ENCODE peak calls at places on chromosomes 4 and X, in ten cellular contexts. B is tibial nerve, Q is NB4, L is erythroblast, P is testis, T is transverse colon, D is GM12891, A is upper lobe of left lung, Z is suprapubic skin, M is K562. G is an unnamed sample.

GRCh38 chr4:96052827-96053226 is 212.9 kb downstream of the PDHA2 start:
- DNase-seq in B (no peak), Q (no peak), L (no peak), P (no peak), T (no peak), D (no peak), A (no peak), Z (no peak), M (no peak), G (no peak)

GRCh38 chr4:177450421-177451107 is 8.3 kb upstream of the AGA start:
- DNase-seq in B (no peak), Q (peak), L (no peak), P (no peak), T (no peak), D (no peak), A (no peak), Z (no peak), M (no peak), G (no peak)

GRCh38 chrX:47597222-47597621 is 15.0 kb downstream of the TIMP1 start:
- DNase-seq in B (no peak), Q (no peak), L (no peak), P (no peak), T (no peak), D (no peak), A (no peak), Z (no peak), M (no peak), G (no peak)

GRCh38 chrX:51496501-51497291 is at the start of gene NUDT11:
- DNase-seq in B (peak), Q (no peak), L (peak), P (peak), T (peak), D (no peak), A (peak), Z (no peak), M (peak), G (peak)

GRCh38 chr4:132910226-132910748 is 238.8 kb upstream of the PCDH10 start:
- DNase-seq in B (no peak), Q (no peak), L (no peak), P (no peak), T (no peak), D (no peak), A (no peak), Z (no peak), M (no peak), G (no peak)

GRCh38 chr4:145937021-145937861 is 1.4 kb downstream of the ZNF827 start:
- DNase-seq in B (peak), Q (peak), L (peak), P (peak), T (peak), D (peak), A (peak), Z (peak), M (peak), G (no peak)

GRCh38 chr4:9927317-9928007 is 93.8 kb downstream of the SLC2A9 start:
- DNase-seq in B (no peak), Q (no peak), L (no peak), P (no peak), T (no peak), D (no peak), A (no peak), Z (no peak), M (peak), G (no peak)

GRCh38 chr4:105140684-105141490 is 5.8 kb upstream of the TET2 start:
- DNase-seq in B (peak), Q (peak), L (peak), P (peak), T (peak), D (no peak), A (no peak), Z (no peak), M (peak), G (no peak)

GRCh38 chrX:46624090-46624786 is 50.7 kb downstream of the CHST7 start:
- DNase-seq in B (no peak), Q (no peak), L (no peak), P (no peak), T (no peak), D (no peak), A (no peak), Z (no peak), M (no peak), G (no peak)

GRCh38 chrX:27186671-27187070 is 276.5 kb downstream of the PPP4R3C start:
- DNase-seq in B (no peak), Q (peak), L (peak), P (peak), T (peak), D (no peak), A (no peak), Z (no peak), M (peak), G (no peak)

GRCh38 chrX:154313147-154313546 is 17.6 kb downstream of the TKTL1 start:
- DNase-seq in B (no peak), Q (no peak), L (no peak), P (no peak), T (no peak), D (no peak), A (no peak), Z (no peak), M (no peak), G (no peak)

GRCh38 chrX:113384628-113385027 is 544.0 kb upstream of the AMOT start:
- DNase-seq in B (peak), Q (no peak), L (no peak), P (peak), T (no peak), D (no peak), A (no peak), Z (no peak), M (no peak), G (no peak)

GRCh38 chr4:16297003-16297402 is 70.7 kb upstream of the TAPT1 start:
- DNase-seq in B (no peak), Q (no peak), L (no peak), P (no peak), T (no peak), D (no peak), A (no peak), Z (no peak), M (no peak), G (no peak)

GRCh38 chr4:140609548-140610425 is 41.0 kb upstream of the UCP1 start:
- DNase-seq in B (no peak), Q (peak), L (peak), P (no peak), T (no peak), D (peak), A (no peak), Z (no peak), M (peak), G (peak)

GRCh38 chr4:7759221-7759620 is 180.4 kb downstream of the AFAP1 start:
- DNase-seq in B (no peak), Q (peak), L (no peak), P (no peak), T (no peak), D (peak), A (no peak), Z (no peak), M (no peak), G (no peak)

GRCh38 chr4:150570123-150570522 is 11.8 kb upstream of the MAB21L2 start:
- DNase-seq in B (no peak), Q (no peak), L (no peak), P (no peak), T (no peak), D (no peak), A (no peak), Z (no peak), M (no peak), G (no peak)

GRCh38 chrX:96985046-96985445 is 101.3 kb downstream of the RPA4 start:
- DNase-seq in B (no peak), Q (no peak), L (peak), P (no peak), T (no peak), D (no peak), A (no peak), Z (no peak), M (no peak), G (no peak)

GRCh38 chrX:10240918-10241317 is 84.1 kb downstream of the CLCN4 start:
- DNase-seq in B (peak), Q (no peak), L (no peak), P (no peak), T (no peak), D (no peak), A (no peak), Z (no peak), M (no peak), G (no peak)

GRCh38 chr4:168480991-168481588 is 798 bp upstream of the DDX60L start:
- DNase-seq in B (peak), Q (peak), L (peak), P (peak), T (peak), D (peak), A (no peak), Z (no peak), M (peak), G (peak)

GRCh38 chrX:119417842-119418241 is 18.7 kb downstream of the SLC25A43 start:
- DNase-seq in B (no peak), Q (peak), L (peak), P (no peak), T (no peak), D (no peak), A (no peak), Z (no peak), M (no peak), G (no peak)

GRCh38 chr4:84470204-84470785 is 28.8 kb downstream of the NKX6-1 start:
- DNase-seq in B (no peak), Q (peak), L (peak), P (no peak), T (no peak), D (no peak), A (no peak), Z (no peak), M (no peak), G (no peak)

GRCh38 chrX:129618997-129619396 is 35.8 kb downstream of the APLN start:
- DNase-seq in B (no peak), Q (no peak), L (no peak), P (no peak), T (peak), D (no peak), A (no peak), Z (no peak), M (no peak), G (no peak)

GRCh38 chr4:134421734-134422133 is 220.1 kb upstream of the PABPC4L start:
- DNase-seq in B (no peak), Q (no peak), L (no peak), P (no peak), T (no peak), D (no peak), A (no peak), Z (no peak), M (no peak), G (no peak)

GRCh38 chr4:40583850-40584439 is 45.7 kb downstream of the RBM47 start:
- DNase-seq in B (no peak), Q (no peak), L (no peak), P (no peak), T (no peak), D (no peak), A (no peak), Z (no peak), M (no peak), G (no peak)

GRCh38 chr4:155546451-155546850 is 120.2 kb upstream of the GUCY1A1 start:
- DNase-seq in B (no peak), Q (no peak), L (no peak), P (no peak), T (no peak), D (no peak), A (no peak), Z (no peak), M (no peak), G (no peak)

GRCh38 chr4:113397114-113397701 is 347.8 kb downstream of the ANK2 start:
- DNase-seq in B (no peak), Q (no peak), L (no peak), P (peak), T (no peak), D (no peak), A (no peak), Z (no peak), M (no peak), G (no peak)

GRCh38 chrX:47840106-47840505 is 3.4 kb downstream of the ZNF81 start:
- DNase-seq in B (no peak), Q (no peak), L (no peak), P (no peak), T (no peak), D (no peak), A (no peak), Z (no peak), M (no peak), G (no peak)

DNA sequence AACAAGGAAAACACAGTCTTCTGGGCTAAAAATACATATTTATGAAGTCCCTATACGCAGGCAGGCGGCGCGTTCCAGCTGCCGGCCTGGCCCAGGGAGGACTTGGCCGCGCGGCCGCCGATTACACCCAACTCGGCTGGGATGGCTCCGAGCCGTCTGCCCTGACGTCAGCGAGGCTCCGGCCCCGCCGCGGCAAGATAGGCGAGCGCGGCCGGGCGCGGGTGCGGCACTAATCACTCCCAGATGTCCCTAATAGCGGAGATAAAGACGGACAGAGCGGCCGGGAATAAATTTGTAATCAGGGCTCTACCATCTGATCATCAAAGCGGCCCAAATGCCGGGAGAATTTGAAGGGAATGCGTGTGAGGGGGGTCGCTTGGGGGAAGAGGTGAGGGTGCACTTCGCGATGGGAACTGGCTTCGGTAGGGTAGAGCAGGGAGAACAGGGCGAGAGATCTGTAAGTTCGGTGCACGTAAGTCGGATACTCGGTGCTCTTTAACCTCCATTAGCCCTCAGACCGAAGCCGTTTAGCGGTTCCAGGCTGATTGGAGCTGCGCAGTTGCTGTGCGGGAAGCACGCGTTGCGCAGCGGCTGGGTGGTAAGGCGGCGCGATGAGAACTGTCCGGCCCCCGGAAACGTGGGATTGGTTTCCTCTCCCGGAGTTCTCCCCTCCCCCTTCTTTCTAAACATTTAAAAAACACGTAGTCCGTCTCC is 7.7 kb downstream of the HAND2 start:
- DNase-seq in B (peak), Q (peak), L (peak), P (peak), T (peak), D (no peak), A (peak), Z (peak), M (peak), G (no peak)
- TF ChIP-seq POLR2A in B (no peak), Q (no peak), L (no peak), P (no peak), T (no peak), D (no peak), A (no peak), Z (no peak), M (peak), G (no peak)

GRCh38 chr4:121784975-121785374 is 16.1 kb upstream of the EXOSC9 start:
- DNase-seq in B (peak), Q (no peak), L (no peak), P (no peak), T (no peak), D (no peak), A (no peak), Z (no peak), M (no peak), G (peak)
- TF ChIP-seq POLR2A in B (peak), Q (no peak), L (no peak), P (no peak), T (no peak), D (no peak), A (no peak), Z (no peak), M (no peak), G (no peak)

DNA sequence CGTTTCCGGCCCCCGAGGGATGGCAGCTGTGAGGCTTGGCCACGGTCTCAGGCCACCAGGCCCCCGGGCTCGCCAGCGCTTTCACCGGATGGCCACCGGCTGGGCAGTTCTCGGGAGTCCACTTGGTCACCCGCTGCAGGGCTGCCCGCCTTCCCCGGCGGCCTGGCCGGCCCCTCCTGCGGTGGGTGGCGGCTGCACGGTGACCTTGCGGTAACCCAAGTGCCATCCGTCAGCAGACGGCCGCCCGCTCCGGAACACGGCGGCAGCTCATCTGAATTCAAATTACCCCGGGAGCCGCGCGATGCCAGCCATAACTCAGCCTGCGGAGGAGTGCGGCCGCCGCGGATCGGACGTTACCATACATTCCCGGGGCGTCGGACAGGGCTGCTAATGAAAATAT is 60.7 kb downstream of the FAM53A start:
- DNase-seq in B (no peak), Q (peak), L (no peak), P (no peak), T (no peak), D (no peak), A (peak), Z (no peak), M (no peak), G (no peak)
- TF ChIP-seq POLR2A in B (no peak), Q (no peak), L (no peak), P (no peak), T (no peak), D (no peak), A (no peak), Z (no peak), M (no peak), G (no peak)

DNA sequence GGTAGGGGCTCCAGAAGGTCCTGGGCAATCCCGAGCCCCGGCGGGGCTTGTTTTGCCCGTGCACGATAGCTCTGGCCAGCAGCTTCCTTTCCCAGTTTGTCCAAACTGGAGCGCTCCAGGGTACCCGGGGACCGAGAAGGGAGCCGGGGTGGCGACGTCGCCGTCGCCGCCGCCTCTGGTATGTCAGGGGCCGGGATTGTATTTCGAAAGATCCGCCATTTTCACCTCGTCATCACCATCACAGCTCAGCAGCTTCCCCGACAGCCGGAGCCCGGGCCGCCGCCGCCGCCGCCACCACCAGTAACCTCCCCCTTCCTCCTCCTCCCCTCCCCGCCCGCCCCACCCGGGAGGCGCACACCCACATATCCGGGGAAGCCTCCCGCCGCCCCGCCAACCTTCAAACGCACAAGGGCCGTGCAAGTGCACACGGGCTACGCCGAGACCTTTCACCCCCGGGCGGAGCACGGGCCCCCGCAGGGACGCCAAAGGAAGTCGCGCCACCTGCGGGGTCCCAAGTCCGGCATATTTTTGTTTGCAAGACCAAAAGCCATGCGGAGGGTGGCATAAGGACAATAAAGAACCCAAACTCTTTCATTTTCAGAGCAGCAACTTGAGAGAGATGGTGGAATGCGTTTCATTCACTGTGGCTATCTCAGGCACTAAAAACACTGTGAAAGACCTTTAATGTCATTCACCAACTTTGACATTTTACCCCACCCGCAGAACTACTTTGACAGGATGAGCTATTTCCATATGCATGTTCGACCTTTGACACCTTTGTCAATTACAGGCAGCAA is at the start of gene LIN54:
- DNase-seq in B (peak), Q (peak), L (peak), P (peak), T (peak), D (peak), A (peak), Z (peak), M (peak), G (peak)
- TF ChIP-seq POLR2A in B (no peak), Q (peak), L (peak), P (no peak), T (peak), D (peak), A (no peak), Z (no peak), M (peak), G (peak)

DNA sequence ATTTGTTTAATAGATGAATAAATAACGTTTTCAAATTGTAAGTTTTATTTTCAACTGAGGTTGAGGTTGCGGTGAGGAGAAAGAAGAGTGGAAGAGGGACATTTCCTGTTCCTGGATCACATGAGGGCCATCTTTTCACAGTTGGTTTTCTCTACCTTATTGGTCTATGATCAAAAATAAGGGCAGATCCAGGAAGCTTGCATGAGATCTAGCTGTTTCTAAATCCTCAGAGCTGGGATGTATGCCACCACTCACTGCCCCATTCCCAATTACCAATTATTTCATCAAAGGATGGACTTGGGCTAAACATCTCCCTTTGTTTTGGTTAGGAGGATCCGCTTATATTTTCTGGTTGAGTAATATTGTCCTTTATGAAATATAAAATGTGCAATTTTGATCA is 104.8 kb upstream of the TLL1 start:
- DNase-seq in B (no peak), Q (no peak), L (no peak), P (no peak), T (no peak), D (no peak), A (no peak), Z (no peak), M (no peak), G (no peak)
- TF ChIP-seq POLR2A in B (no peak), Q (no peak), L (no peak), P (no peak), T (no peak), D (no peak), A (no peak), Z (no peak), M (no peak), G (no peak)

GRCh38 chr4:687048-687974 is 1.6 kb downstream of the SLC49A3 start:
- DNase-seq in B (peak), Q (peak), L (peak), P (peak), T (peak), D (no peak), A (peak), Z (peak), M (peak), G (peak)
- TF ChIP-seq POLR2A in B (peak), Q (peak), L (no peak), P (no peak), T (no peak), D (no peak), A (no peak), Z (no peak), M (peak), G (peak)

DNA sequence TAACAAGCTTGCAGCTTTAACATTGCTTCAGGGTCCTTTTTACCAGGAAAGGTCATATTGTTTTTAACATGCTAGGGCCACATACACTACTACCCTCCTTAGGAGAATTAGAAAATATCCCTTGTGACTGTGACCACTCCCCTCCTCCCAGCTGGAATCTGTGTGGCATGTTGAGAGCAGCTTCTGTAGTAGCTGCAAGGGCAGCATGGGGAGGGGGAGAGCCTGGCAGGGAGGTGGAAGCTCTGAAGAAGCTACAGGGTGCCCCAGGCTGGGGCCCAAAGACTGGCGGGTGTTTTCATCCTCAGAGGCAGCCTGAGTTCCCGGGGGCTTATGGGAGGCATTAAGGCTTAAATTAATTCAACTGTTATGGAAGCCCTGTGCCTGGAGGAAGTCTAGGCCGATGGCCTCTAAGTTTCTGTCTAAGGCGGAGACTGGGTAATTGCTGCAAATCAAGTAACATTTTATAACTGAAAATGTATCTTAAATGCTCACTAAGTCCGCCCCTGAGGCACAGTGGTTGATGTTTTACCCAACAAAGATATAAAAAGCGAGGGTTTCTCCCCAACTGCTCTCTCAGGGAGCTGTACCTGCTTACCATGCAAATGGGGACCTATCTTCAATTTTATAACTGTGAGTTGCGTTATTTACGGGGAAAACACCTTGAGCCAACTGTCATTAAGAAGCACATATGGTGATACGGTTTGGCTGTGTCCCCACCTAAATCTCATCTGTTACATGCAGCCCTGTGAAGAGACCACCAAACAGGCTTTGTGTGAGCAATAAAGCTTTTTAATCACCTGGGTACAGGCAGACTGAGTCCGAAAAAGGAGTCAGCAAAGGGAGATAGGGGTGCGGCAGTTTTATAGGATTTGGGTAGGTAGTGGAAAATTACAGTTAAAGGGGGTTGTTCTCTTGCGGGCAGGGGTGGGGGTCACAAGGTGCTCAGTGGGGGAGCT is 37.4 kb upstream of the STS start:
- DNase-seq in B (no peak), Q (no peak), L (no peak), P (no peak), T (no peak), D (no peak), A (no peak), Z (no peak), M (no peak), G (no peak)
- TF ChIP-seq POLR2A in B (no peak), Q (no peak), L (no peak), P (no peak), T (no peak), D (no peak), A (no peak), Z (no peak), M (no peak), G (no peak)